ENCODE peak calls at places on chromosomes 2 and 18, in seven cellular contexts. N is colonic mucosa; P is thoracic aorta; C is neural crest cell; Z is astrocyte of the cerebellum; U is astrocyte of the spinal cord; T is CD8-positive, alpha-beta T cell. V is an unnamed sample.

GRCh38 chr18:61635901-61636528 is 256.8 kb downstream of the RNF152 start:
- DNase-seq in T (peak; percentile 15), Z (peak; percentile 49), C (peak; percentile 41), U (peak; percentile 67), N (peak; percentile 86), P (no peak), V (no peak)

GRCh38 chr18:58239879-58240278 is 195.9 kb downstream of the NEDD4L start:
- DNase-seq in C (no peak), T (no peak), Z (no peak), N (no peak), P (no peak), U (no peak), V (no peak)

GRCh38 chr2:189337648-189338047 is 103.6 kb upstream of the WDR75 start:
- DNase-seq in U (peak; percentile 61), T (no peak), C (no peak), P (no peak), N (no peak), Z (no peak), V (no peak)

GRCh38 chr2:74332550-74333174 is 10.6 kb downstream of the SLC4A5 start:
- DNase-seq in T (no peak), U (no peak), C (no peak), N (no peak), Z (no peak), P (no peak), V (no peak)

GRCh38 chr2:65654496-65654895 is 222.1 kb upstream of the SPRED2 start:
- DNase-seq in N (no peak), P (no peak), U (no peak), C (no peak), Z (no peak), T (no peak), V (no peak)

GRCh38 chr2:147133273-147133901 is 711.4 kb upstream of the ACVR2A start:
- DNase-seq in Z (no peak), U (peak; percentile 9), C (no peak), T (no peak), N (no peak), P (no peak), V (no peak)

GRCh38 chr2:111236027-111236426 is 115.3 kb downstream of the BCL2L11 start:
- DNase-seq in N (no peak), U (no peak), T (no peak), Z (no peak), P (no peak), C (no peak), V (no peak)

GRCh38 chr2:219247678-219248642 is 2.7 kb downstream of the STK16 start:
- DNase-seq in Z (no peak), U (no peak), N (no peak), T (peak; percentile 68), P (no peak), C (no peak), V (no peak)

GRCh38 chr2:149860276-149860921 is 272.8 kb upstream of the MMADHC start:
- DNase-seq in P (no peak), Z (peak; percentile 98), U (peak; percentile 99), C (no peak), T (no peak), N (peak; percentile 19), V (no peak)

GRCh38 chr2:168652997-168653906 is 149.2 kb upstream of the NOSTRIN start:
- DNase-seq in C (no peak), Z (no peak), T (no peak), P (no peak), U (no peak), N (no peak), V (no peak)

GRCh38 chr2:95158441-95158840 is 1.2 kb downstream of the ZNF514 start:
- DNase-seq in T (no peak), U (no peak), N (peak; percentile 32), P (no peak), C (no peak), Z (no peak), V (no peak)

GRCh38 chr2:147610491-147611050 is 234.3 kb upstream of the ACVR2A start:
- DNase-seq in N (no peak), C (no peak), P (no peak), T (no peak), U (no peak), Z (no peak), V (no peak)

GRCh38 chr2:164061129-164061746 is 325.4 kb upstream of the FIGN start:
- DNase-seq in Z (peak; percentile 9), U (peak; percentile 34), N (peak; percentile 22), T (no peak), P (no peak), C (peak; percentile 53), V (no peak)

GRCh38 chr2:173631123-173631450 is 276.4 kb downstream of the CDCA7 start:
- DNase-seq in T (no peak), N (peak; percentile 17), C (no peak), Z (no peak), P (no peak), U (peak; percentile 61), V (no peak)

GRCh38 chr2:44543773-44544725 is 182.3 kb downstream of the CAMKMT start:
- DNase-seq in N (no peak), Z (no peak), C (no peak), P (no peak), T (no peak), U (peak; percentile 55), V (no peak)

GRCh38 chr18:3238742-3239141 is 8.9 kb upstream of the MYL12A start:
- DNase-seq in T (no peak), P (no peak), C (no peak), Z (no peak), N (no peak), U (no peak), V (no peak)

GRCh38 chr18:34624551-34624950 is 85.5 kb upstream of the DTNA start:
- DNase-seq in P (no peak), T (no peak), Z (no peak), U (no peak), N (no peak), C (no peak), V (no peak)

GRCh38 chr2:5385596-5385995 is 306.6 kb upstream of the SOX11 start:
- DNase-seq in P (no peak), U (no peak), T (no peak), C (no peak), N (no peak), Z (no peak), V (no peak)

GRCh38 chr2:69164379-69164778 is 151.4 kb downstream of the ANTXR1 start:
- DNase-seq in Z (no peak), T (no peak), U (peak; percentile 72), P (no peak), C (no peak), N (no peak), V (no peak)

DNA sequence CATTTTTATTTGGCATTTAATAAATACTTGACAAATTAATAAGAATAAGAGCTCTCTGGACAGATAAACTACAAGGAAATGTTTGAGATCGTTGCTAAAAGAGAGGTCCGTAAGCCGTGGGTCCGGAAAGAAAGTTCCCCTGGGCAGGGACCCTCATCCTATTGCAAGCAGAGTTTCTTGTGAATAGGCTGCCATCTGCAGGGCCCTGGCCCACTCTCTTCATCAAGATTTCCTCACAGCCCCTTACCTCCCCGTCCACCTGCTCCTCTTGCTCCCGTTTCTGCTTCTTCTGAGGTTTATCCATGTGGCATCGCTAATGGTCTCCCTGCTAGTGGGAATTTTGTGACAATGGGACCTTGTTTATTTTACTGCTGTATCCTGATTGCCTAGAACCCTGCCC is 30.1 kb upstream of the MC5R start:
- DNase-seq in Z (no peak), C (no peak), P (no peak), U (no peak), T (no peak), N (no peak), V (no peak)
- TF ChIP-seq CTCF in Z (no peak), C (no peak), P (no peak), U (no peak), T (no peak), N (no peak), V (no peak)

DNA sequence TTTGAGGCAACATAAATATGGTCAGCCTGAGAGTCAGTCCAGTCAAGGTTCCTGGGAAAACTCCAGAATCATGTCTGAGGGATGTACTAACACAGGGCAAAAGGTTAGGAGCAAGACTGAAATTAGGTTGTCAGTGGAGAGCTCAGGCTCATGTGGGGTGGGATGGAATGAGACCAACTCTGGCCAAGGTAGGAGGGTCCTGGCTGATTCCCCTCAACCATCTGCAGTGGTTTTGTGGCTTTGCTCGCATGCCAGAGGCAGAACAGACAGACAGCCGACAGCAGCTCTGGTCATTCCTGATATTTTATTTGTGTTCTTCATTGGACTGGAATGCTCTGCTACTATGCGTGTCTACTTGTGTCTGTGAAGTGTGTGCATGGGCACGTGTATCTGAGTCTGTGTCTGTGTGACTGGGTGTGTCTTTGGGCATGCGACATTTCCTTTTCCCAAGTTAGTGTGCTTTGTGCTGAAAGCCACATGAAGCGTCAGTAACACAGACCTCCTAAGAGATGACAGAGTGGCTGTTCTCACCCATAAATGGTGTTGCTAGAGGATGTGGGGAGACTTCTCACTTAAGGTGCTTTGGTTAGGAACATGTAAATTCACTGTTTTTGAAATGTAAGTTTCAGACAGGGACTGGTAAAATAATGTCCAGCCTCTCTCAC is 239.5 kb downstream of the CNTNAP5 start:
- DNase-seq in C (no peak), P (no peak), T (no peak), Z (no peak), U (peak; percentile 22), N (no peak), V (no peak)
- TF ChIP-seq CTCF in C (no peak), P (no peak), T (no peak), Z (no peak), U (no peak), N (no peak), V (no peak)

GRCh38 chr2:42809131-42809875 is 16.9 kb upstream of the HAAO start:
- DNase-seq in N (peak; percentile 47), Z (no peak), U (peak; percentile 81), C (no peak), P (no peak), T (no peak), V (peak; percentile 32)

GRCh38 chr2:42809876-42810125 is 17.4 kb upstream of the HAAO start:
- DNase-seq in N (peak; percentile 84), T (peak; percentile 66), U (no peak), C (peak; percentile 70), P (peak; percentile 38), Z (peak; percentile 50), V (peak; percentile 81)

GRCh38 chr2:42808301-42808700 is 15.9 kb upstream of the HAAO start:
- DNase-seq in C (no peak), N (no peak), T (no peak), Z (no peak), U (no peak), P (no peak), V (no peak)

GRCh38 chr2:42810971-42811865 is 18.8 kb upstream of the HAAO start:
- DNase-seq in U (peak; percentile 50), T (peak; percentile 56), Z (no peak), N (peak; percentile 54), P (no peak), C (peak; percentile 41), V (no peak)

GRCh38 chr2:42810126-42810970 is 18.0 kb upstream of the HAAO start:
- DNase-seq in N (peak; percentile 97), P (peak; percentile 82), Z (peak; percentile 89), U (peak; percentile 97), T (peak; percentile 94), C (peak; percentile 94), V (peak; percentile 96)
- TF ChIP-seq CTCF in N (no peak), P (no peak), Z (no peak), U (no peak), T (no peak), C (no peak), V (no peak)

GRCh38 chr2:72815655-72816268 is 10.1 kb downstream of the EXOC6B start:
- DNase-seq in C (no peak), Z (no peak), N (no peak), T (no peak), U (no peak), P (no peak), V (no peak)
- TF ChIP-seq CTCF in C (no peak), Z (no peak), N (no peak), T (no peak), U (no peak), P (no peak), V (no peak)

GRCh38 chr2:46615555-46616487 is 136.5 kb downstream of the TMEM247 start:
- DNase-seq in T (no peak), C (no peak), P (no peak), N (peak; percentile 45), U (peak; percentile 20), Z (no peak), V (no peak)
- TF ChIP-seq CTCF in T (no peak), C (no peak), P (no peak), N (no peak), U (peak; percentile 28), Z (peak; percentile 42), V (no peak)